ENCODE peak calls at places on chromosomes 6 and 20, in seven cellular contexts. One of them, this sample, is unnamed.
A peak's percentile ranks its signal among the peaks of the same experiment; 100 is the strongest.

GRCh38 chr20:58719971-58720371 is 27.4 kb downstream of the NPEPL1 start:
- DNase-seq in left ventricle myocardium inferior: no peak
- DNase-seq in IMR-90: no peak
- DNase-seq in hepatocyte: peak; percentile 3
- DNase-seq in ovary: no peak
- DNase-seq in mammary epithelial cell: no peak
- DNase-seq in thoracic aorta: no peak
- DNase-seq in this sample: no peak

GRCh38 chr6:134132494-134133141 is 80.2 kb upstream of the SLC2A12 start:
- DNase-seq in IMR-90: peak; percentile 15
- DNase-seq in hepatocyte: no peak
- DNase-seq in mammary epithelial cell: no peak
- DNase-seq in ovary: no peak
- DNase-seq in thoracic aorta: no peak
- DNase-seq in left ventricle myocardium inferior: no peak
- DNase-seq in this sample: no peak

GRCh38 chr6:84074988-84075781 is 41.6 kb downstream of the MRAP2 start:
- DNase-seq in mammary epithelial cell: peak; percentile 50
- DNase-seq in left ventricle myocardium inferior: no peak
- DNase-seq in thoracic aorta: no peak
- DNase-seq in hepatocyte: peak; percentile 79
- DNase-seq in ovary: peak; percentile 18
- DNase-seq in IMR-90: peak; percentile 7
- DNase-seq in this sample: no peak

GRCh38 chr6:132952998-132953397 is 138.6 kb downstream of the RPS12 start:
- DNase-seq in ovary: no peak
- DNase-seq in IMR-90: no peak
- DNase-seq in left ventricle myocardium inferior: no peak
- DNase-seq in mammary epithelial cell: no peak
- DNase-seq in hepatocyte: no peak
- DNase-seq in thoracic aorta: no peak
- DNase-seq in this sample: no peak

GRCh38 chr6:52284131-52284459 is 447 bp downstream of the MCM3 start:
- DNase-seq in thoracic aorta: no peak
- DNase-seq in left ventricle myocardium inferior: peak; percentile 29
- DNase-seq in mammary epithelial cell: no peak
- DNase-seq in IMR-90: peak; percentile 10
- DNase-seq in hepatocyte: peak; percentile 67
- DNase-seq in ovary: peak; percentile 40
- DNase-seq in this sample: no peak

GRCh38 chr6:52010145-52010544 is 77.3 kb downstream of the PKHD1 start:
- DNase-seq in left ventricle myocardium inferior: no peak
- DNase-seq in mammary epithelial cell: no peak
- DNase-seq in IMR-90: no peak
- DNase-seq in thoracic aorta: no peak
- DNase-seq in ovary: no peak
- DNase-seq in hepatocyte: no peak
- DNase-seq in this sample: no peak

GRCh38 chr6:84618046-84618752 is 146.2 kb downstream of the TBX18 start:
- DNase-seq in mammary epithelial cell: peak; percentile 60
- DNase-seq in ovary: no peak
- DNase-seq in left ventricle myocardium inferior: no peak
- DNase-seq in IMR-90: peak; percentile 90
- DNase-seq in hepatocyte: no peak
- DNase-seq in thoracic aorta: no peak
- DNase-seq in this sample: peak; percentile 37

GRCh38 chr6:45626087-45626891 is 248.6 kb upstream of the SUPT3H start:
- DNase-seq in thoracic aorta: no peak
- DNase-seq in ovary: no peak
- DNase-seq in IMR-90: peak; percentile 84
- DNase-seq in mammary epithelial cell: peak; percentile 76
- DNase-seq in hepatocyte: no peak
- DNase-seq in left ventricle myocardium inferior: no peak
- DNase-seq in this sample: no peak

GRCh38 chr6:118297821-118298220 is 250.3 kb upstream of the PLN start:
- DNase-seq in thoracic aorta: no peak
- DNase-seq in left ventricle myocardium inferior: no peak
- DNase-seq in IMR-90: no peak
- DNase-seq in mammary epithelial cell: no peak
- DNase-seq in ovary: no peak
- DNase-seq in hepatocyte: no peak
- DNase-seq in this sample: no peak

GRCh38 chr6:137107767-137108105 is 63.0 kb upstream of the IL20RA start:
- DNase-seq in IMR-90: no peak
- DNase-seq in thoracic aorta: no peak
- DNase-seq in ovary: no peak
- DNase-seq in left ventricle myocardium inferior: no peak
- DNase-seq in mammary epithelial cell: no peak
- DNase-seq in hepatocyte: no peak
- DNase-seq in this sample: no peak

GRCh38 chr20:11216451-11217314 is 542.9 kb upstream of the JAG1 start:
- DNase-seq in mammary epithelial cell: no peak
- DNase-seq in ovary: no peak
- DNase-seq in hepatocyte: peak; percentile 13
- DNase-seq in left ventricle myocardium inferior: no peak
- DNase-seq in IMR-90: peak; percentile 82
- DNase-seq in thoracic aorta: no peak
- DNase-seq in this sample: no peak

GRCh38 chr6:139165324-139165723 is 30.4 kb downstream of the HECA start:
- DNase-seq in left ventricle myocardium inferior: no peak
- DNase-seq in thoracic aorta: no peak
- DNase-seq in IMR-90: no peak
- DNase-seq in hepatocyte: no peak
- DNase-seq in mammary epithelial cell: no peak
- DNase-seq in ovary: no peak
- DNase-seq in this sample: no peak

GRCh38 chr6:121652726-121653623 is 217.5 kb downstream of the GJA1 start:
- DNase-seq in thoracic aorta: no peak
- DNase-seq in left ventricle myocardium inferior: no peak
- DNase-seq in ovary: peak; percentile 53
- DNase-seq in IMR-90: peak; percentile 91
- DNase-seq in hepatocyte: peak; percentile 34
- DNase-seq in mammary epithelial cell: peak; percentile 66
- DNase-seq in this sample: peak; percentile 31

GRCh38 chr6:133166706-133167105 is 74.5 kb upstream of the EYA4 start:
- DNase-seq in left ventricle myocardium inferior: no peak
- DNase-seq in thoracic aorta: no peak
- DNase-seq in ovary: no peak
- DNase-seq in IMR-90: peak; percentile 20
- DNase-seq in mammary epithelial cell: no peak
- DNase-seq in hepatocyte: no peak
- DNase-seq in this sample: no peak

GRCh38 chr6:146775227-146775626 is 176.5 kb downstream of the ADGB start:
- DNase-seq in hepatocyte: no peak
- DNase-seq in left ventricle myocardium inferior: no peak
- DNase-seq in mammary epithelial cell: no peak
- DNase-seq in thoracic aorta: no peak
- DNase-seq in IMR-90: no peak
- DNase-seq in ovary: no peak
- DNase-seq in this sample: no peak

GRCh38 chr20:11888648-11889047 is 29.0 kb upstream of the BTBD3 start:
- DNase-seq in ovary: no peak
- DNase-seq in thoracic aorta: no peak
- DNase-seq in left ventricle myocardium inferior: no peak
- DNase-seq in mammary epithelial cell: no peak
- DNase-seq in IMR-90: no peak
- DNase-seq in hepatocyte: no peak
- DNase-seq in this sample: no peak

GRCh38 chr6:170291271-170292110 is 613 bp upstream of the DLL1 start:
- DNase-seq in mammary epithelial cell: peak; percentile 60
- DNase-seq in ovary: peak; percentile 45
- DNase-seq in hepatocyte: peak; percentile 63
- DNase-seq in IMR-90: no peak
- DNase-seq in thoracic aorta: no peak
- DNase-seq in left ventricle myocardium inferior: peak; percentile 78
- DNase-seq in this sample: no peak

GRCh38 chr6:85473748-85474147 is 23.9 kb downstream of the NT5E start:
- DNase-seq in ovary: no peak
- DNase-seq in mammary epithelial cell: peak; percentile 44
- DNase-seq in thoracic aorta: no peak
- DNase-seq in hepatocyte: no peak
- DNase-seq in IMR-90: no peak
- DNase-seq in left ventricle myocardium inferior: no peak
- DNase-seq in this sample: no peak

GRCh38 chr6:41255638-41256246 is 27.6 kb downstream of the TREML4 start:
- DNase-seq in mammary epithelial cell: no peak
- DNase-seq in ovary: no peak
- DNase-seq in left ventricle myocardium inferior: no peak
- DNase-seq in IMR-90: no peak
- DNase-seq in thoracic aorta: no peak
- DNase-seq in hepatocyte: no peak
- DNase-seq in this sample: no peak

GRCh38 chr20:4828830-4829493 is 107.3 kb downstream of the PRND start:
- DNase-seq in mammary epithelial cell: no peak
- DNase-seq in thoracic aorta: no peak
- DNase-seq in ovary: no peak
- DNase-seq in hepatocyte: no peak
- DNase-seq in left ventricle myocardium inferior: no peak
- DNase-seq in IMR-90: no peak
- DNase-seq in this sample: no peak
- H3K36me3 ChIP-seq in mammary epithelial cell: no peaks in the 10 kb centered on the region
- H3K36me3 ChIP-seq in thoracic aorta: no peaks in the 10 kb centered on the region
- H3K36me3 ChIP-seq in ovary: no peaks in the 10 kb centered on the region
- H3K36me3 ChIP-seq in hepatocyte: no peaks in the 10 kb centered on the region
- H3K36me3 ChIP-seq in left ventricle myocardium inferior: no peaks in the 10 kb centered on the region
- H3K36me3 ChIP-seq in IMR-90: no peaks in the 10 kb centered on the region
- H3K36me3 ChIP-seq in this sample: no peaks in the 10 kb centered on the region

DNA sequence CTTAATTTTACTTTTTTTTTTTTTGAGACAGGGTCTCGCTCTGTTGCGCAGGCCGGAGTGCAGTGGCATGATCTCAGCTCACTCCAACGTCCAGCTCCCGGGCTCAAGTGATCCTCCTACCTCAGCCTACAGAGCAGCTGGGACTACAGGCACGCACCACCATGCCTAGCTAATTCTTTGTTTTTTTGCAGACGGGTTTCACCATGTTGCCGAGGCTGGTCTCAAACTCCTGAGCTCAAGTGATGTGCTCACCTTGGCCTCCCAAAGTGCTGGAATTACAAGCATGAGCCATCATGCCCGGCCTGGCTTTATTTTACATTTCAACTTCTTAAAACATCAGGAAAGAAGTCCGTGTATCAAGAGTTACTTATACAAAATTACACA is 5.7 kb downstream of the OSER1 start:
- DNase-seq in ovary: no peak
- DNase-seq in thoracic aorta: no peak
- DNase-seq in hepatocyte: no peak
- DNase-seq in IMR-90: no peak
- DNase-seq in mammary epithelial cell: no peak
- DNase-seq in left ventricle myocardium inferior: no peak
- DNase-seq in this sample: no peak
- H3K36me3 ChIP-seq in ovary: no peaks in the 10 kb centered on the region
- H3K36me3 ChIP-seq in thoracic aorta: peaks cover 36% of the 10 kb centered on the region
- H3K36me3 ChIP-seq in hepatocyte: no peaks in the 10 kb centered on the region
- H3K36me3 ChIP-seq in IMR-90: peaks cover 25% of the 10 kb centered on the region
- H3K36me3 ChIP-seq in mammary epithelial cell: peaks cover 12% of the 10 kb centered on the region
- H3K36me3 ChIP-seq in left ventricle myocardium inferior: peaks cover 50% of the 10 kb centered on the region
- H3K36me3 ChIP-seq in this sample: no peaks in the 10 kb centered on the region

GRCh38 chr6:110217255-110217654 is 37.0 kb downstream of the CDC40 start:
- DNase-seq in thoracic aorta: no peak
- DNase-seq in ovary: no peak
- DNase-seq in left ventricle myocardium inferior: no peak
- DNase-seq in IMR-90: peak; percentile 43
- DNase-seq in hepatocyte: no peak
- DNase-seq in mammary epithelial cell: peak; percentile 54
- DNase-seq in this sample: peak; percentile 25
- H3K36me3 ChIP-seq in thoracic aorta: peaks cover 39% of the 10 kb centered on the region
- H3K36me3 ChIP-seq in ovary: no peaks in the 10 kb centered on the region
- H3K36me3 ChIP-seq in left ventricle myocardium inferior: peaks cover 95% of the 10 kb centered on the region
- H3K36me3 ChIP-seq in IMR-90: peaks cover 18% of the 10 kb centered on the region
- H3K36me3 ChIP-seq in hepatocyte: no peaks in the 10 kb centered on the region
- H3K36me3 ChIP-seq in mammary epithelial cell: peaks cover 23% of the 10 kb centered on the region
- H3K36me3 ChIP-seq in this sample: peaks cover 3% of the 10 kb centered on the region

DNA sequence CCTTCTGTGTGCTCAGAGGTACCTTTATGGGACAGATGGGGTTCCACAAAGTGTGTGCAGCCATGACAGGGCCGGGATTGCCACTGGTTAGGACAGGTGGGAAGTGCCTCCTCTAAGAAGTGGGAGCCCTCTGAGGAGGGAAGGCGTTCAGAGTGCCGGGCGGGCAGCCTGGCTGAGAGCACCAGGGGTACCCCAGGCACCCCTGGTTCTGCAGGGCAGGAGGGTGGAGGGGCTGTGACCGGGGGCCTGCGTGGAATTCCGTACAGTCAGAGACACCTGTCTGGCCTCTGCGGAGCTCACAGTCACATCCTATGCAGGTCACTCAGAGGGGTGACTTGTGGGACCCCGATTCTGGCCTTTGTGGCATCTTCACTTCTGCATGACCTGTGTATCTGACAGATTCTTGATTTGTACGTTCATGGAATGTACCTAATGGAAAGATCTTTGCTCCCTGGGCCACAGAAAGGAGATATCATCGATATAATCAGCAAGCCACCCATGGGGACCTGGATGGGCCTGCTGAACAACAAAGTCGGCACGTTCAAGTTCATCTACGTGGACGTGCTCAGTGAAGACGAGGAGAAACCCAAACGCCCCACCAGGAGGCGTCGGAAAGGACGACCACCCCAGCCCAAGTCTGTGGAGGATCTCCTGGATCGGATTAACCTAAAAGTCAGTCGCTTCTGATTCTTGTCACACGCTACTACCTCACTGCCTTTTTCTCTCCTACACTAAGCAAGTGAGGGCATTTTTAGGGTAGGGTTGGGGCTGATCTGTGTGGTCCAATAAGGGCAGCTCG is 190.9 kb downstream of the SASH1 start:
- DNase-seq in mammary epithelial cell: no peak
- DNase-seq in left ventricle myocardium inferior: no peak
- DNase-seq in IMR-90: no peak
- DNase-seq in hepatocyte: no peak
- DNase-seq in ovary: no peak
- DNase-seq in thoracic aorta: no peak
- DNase-seq in this sample: no peak
- H3K36me3 ChIP-seq in mammary epithelial cell: no peaks in the 10 kb centered on the region
- H3K36me3 ChIP-seq in left ventricle myocardium inferior: peaks cover 74% of the 10 kb centered on the region
- H3K36me3 ChIP-seq in IMR-90: peaks cover 55% of the 10 kb centered on the region
- H3K36me3 ChIP-seq in hepatocyte: no peaks in the 10 kb centered on the region
- H3K36me3 ChIP-seq in ovary: no peaks in the 10 kb centered on the region
- H3K36me3 ChIP-seq in thoracic aorta: peaks cover 44% of the 10 kb centered on the region
- H3K36me3 ChIP-seq in this sample: peaks cover 2% of the 10 kb centered on the region

This sample was measured in kidney epithelial cell.